ENCODE peak calls at places on chromosome 7, in seven cellular contexts. One of them, this sample, is unnamed.

GRCh38 chr7:1323178-1324027 is 90.7 kb downstream of the UNCX start:
- DNase-seq in stimulated activated CD4-positive, alpha-beta T cell treated with anti-CD3 and anti-CD28 coated beads, Interleukin-4, amount 100 ng/mL, for 4 hours: no peak
- DNase-seq in activated CD4-positive, alpha-beta T cell treated with anti-CD3 and anti-CD28 coated beads, Interleukin-2, amount 10 ng/mL, durations not matched to agents 7 days and 5 days: no peak
- DNase-seq in Daoy: no peak
- DNase-seq in foreskin keratinocyte: no peak
- DNase-seq in ELR: no peak
- DNase-seq in activated CD8-positive, alpha-beta memory T cell treated with anti-CD3 and anti-CD28 coated beads, Interleukin-2, amount 10 ng/mL, durations not matched to agents 7 days and 5 days: no peak
- DNase-seq in this sample: no peak

GRCh38 chr7:27389508-27389907 is 146.9 kb downstream of the EVX1 start:
- DNase-seq in activated CD8-positive, alpha-beta memory T cell treated with anti-CD3 and anti-CD28 coated beads, Interleukin-2, amount 10 ng/mL, durations not matched to agents 7 days and 5 days: no peak
- DNase-seq in stimulated activated CD4-positive, alpha-beta T cell treated with anti-CD3 and anti-CD28 coated beads, Interleukin-4, amount 100 ng/mL, for 4 hours: no peak
- DNase-seq in ELR: no peak
- DNase-seq in foreskin keratinocyte: no peak
- DNase-seq in Daoy: no peak
- DNase-seq in activated CD4-positive, alpha-beta T cell treated with anti-CD3 and anti-CD28 coated beads, Interleukin-2, amount 10 ng/mL, durations not matched to agents 7 days and 5 days: no peak
- DNase-seq in this sample: no peak

GRCh38 chr7:112134039-112134438 is 72.2 kb downstream of the DOCK4 start:
- DNase-seq in foreskin keratinocyte: no peak
- DNase-seq in stimulated activated CD4-positive, alpha-beta T cell treated with anti-CD3 and anti-CD28 coated beads, Interleukin-4, amount 100 ng/mL, for 4 hours: no peak
- DNase-seq in ELR: no peak
- DNase-seq in activated CD4-positive, alpha-beta T cell treated with anti-CD3 and anti-CD28 coated beads, Interleukin-2, amount 10 ng/mL, durations not matched to agents 7 days and 5 days: no peak
- DNase-seq in Daoy: no peak
- DNase-seq in activated CD8-positive, alpha-beta memory T cell treated with anti-CD3 and anti-CD28 coated beads, Interleukin-2, amount 10 ng/mL, durations not matched to agents 7 days and 5 days: no peak
- DNase-seq in this sample: no peak

GRCh38 chr7:114922652-114923402 is 933 bp downstream of the MDFIC start:
- DNase-seq in Daoy: peak
- DNase-seq in ELR: peak
- DNase-seq in stimulated activated CD4-positive, alpha-beta T cell treated with anti-CD3 and anti-CD28 coated beads, Interleukin-4, amount 100 ng/mL, for 4 hours: peak
- DNase-seq in activated CD4-positive, alpha-beta T cell treated with anti-CD3 and anti-CD28 coated beads, Interleukin-2, amount 10 ng/mL, durations not matched to agents 7 days and 5 days: peak
- DNase-seq in activated CD8-positive, alpha-beta memory T cell treated with anti-CD3 and anti-CD28 coated beads, Interleukin-2, amount 10 ng/mL, durations not matched to agents 7 days and 5 days: peak
- DNase-seq in foreskin keratinocyte: peak
- DNase-seq in this sample: no peak

GRCh38 chr7:70142247-70142932 is 544.1 kb downstream of the AUTS2 start:
- DNase-seq in stimulated activated CD4-positive, alpha-beta T cell treated with anti-CD3 and anti-CD28 coated beads, Interleukin-4, amount 100 ng/mL, for 4 hours: no peak
- DNase-seq in Daoy: no peak
- DNase-seq in activated CD4-positive, alpha-beta T cell treated with anti-CD3 and anti-CD28 coated beads, Interleukin-2, amount 10 ng/mL, durations not matched to agents 7 days and 5 days: no peak
- DNase-seq in activated CD8-positive, alpha-beta memory T cell treated with anti-CD3 and anti-CD28 coated beads, Interleukin-2, amount 10 ng/mL, durations not matched to agents 7 days and 5 days: no peak
- DNase-seq in ELR: no peak
- DNase-seq in foreskin keratinocyte: no peak
- DNase-seq in this sample: no peak

GRCh38 chr7:73822319-73823173 is 8.2 kb upstream of the CLDN4 start:
- DNase-seq in activated CD4-positive, alpha-beta T cell treated with anti-CD3 and anti-CD28 coated beads, Interleukin-2, amount 10 ng/mL, durations not matched to agents 7 days and 5 days: no peak
- DNase-seq in Daoy: peak
- DNase-seq in activated CD8-positive, alpha-beta memory T cell treated with anti-CD3 and anti-CD28 coated beads, Interleukin-2, amount 10 ng/mL, durations not matched to agents 7 days and 5 days: no peak
- DNase-seq in stimulated activated CD4-positive, alpha-beta T cell treated with anti-CD3 and anti-CD28 coated beads, Interleukin-4, amount 100 ng/mL, for 4 hours: no peak
- DNase-seq in foreskin keratinocyte: peak
- DNase-seq in ELR: peak
- DNase-seq in this sample: peak

GRCh38 chr7:111727905-111728634 is 165.8 kb upstream of the IMMP2L start:
- DNase-seq in stimulated activated CD4-positive, alpha-beta T cell treated with anti-CD3 and anti-CD28 coated beads, Interleukin-4, amount 100 ng/mL, for 4 hours: no peak
- DNase-seq in Daoy: no peak
- DNase-seq in foreskin keratinocyte: no peak
- DNase-seq in activated CD4-positive, alpha-beta T cell treated with anti-CD3 and anti-CD28 coated beads, Interleukin-2, amount 10 ng/mL, durations not matched to agents 7 days and 5 days: peak
- DNase-seq in activated CD8-positive, alpha-beta memory T cell treated with anti-CD3 and anti-CD28 coated beads, Interleukin-2, amount 10 ng/mL, durations not matched to agents 7 days and 5 days: no peak
- DNase-seq in ELR: no peak
- DNase-seq in this sample: no peak

GRCh38 chr7:118627467-118627866 is 403.0 kb downstream of the ANKRD7 start:
- DNase-seq in Daoy: no peak
- DNase-seq in activated CD4-positive, alpha-beta T cell treated with anti-CD3 and anti-CD28 coated beads, Interleukin-2, amount 10 ng/mL, durations not matched to agents 7 days and 5 days: no peak
- DNase-seq in stimulated activated CD4-positive, alpha-beta T cell treated with anti-CD3 and anti-CD28 coated beads, Interleukin-4, amount 100 ng/mL, for 4 hours: no peak
- DNase-seq in activated CD8-positive, alpha-beta memory T cell treated with anti-CD3 and anti-CD28 coated beads, Interleukin-2, amount 10 ng/mL, durations not matched to agents 7 days and 5 days: no peak
- DNase-seq in ELR: no peak
- DNase-seq in foreskin keratinocyte: no peak
- DNase-seq in this sample: no peak

GRCh38 chr7:14637968-14638367 is 264.6 kb downstream of the DGKB start:
- DNase-seq in activated CD4-positive, alpha-beta T cell treated with anti-CD3 and anti-CD28 coated beads, Interleukin-2, amount 10 ng/mL, durations not matched to agents 7 days and 5 days: no peak
- DNase-seq in stimulated activated CD4-positive, alpha-beta T cell treated with anti-CD3 and anti-CD28 coated beads, Interleukin-4, amount 100 ng/mL, for 4 hours: no peak
- DNase-seq in ELR: peak
- DNase-seq in foreskin keratinocyte: no peak
- DNase-seq in activated CD8-positive, alpha-beta memory T cell treated with anti-CD3 and anti-CD28 coated beads, Interleukin-2, amount 10 ng/mL, durations not matched to agents 7 days and 5 days: no peak
- DNase-seq in Daoy: no peak
- DNase-seq in this sample: no peak

GRCh38 chr7:154450434-154450833 is 398.2 kb downstream of the DPP6 start:
- DNase-seq in Daoy: no peak
- DNase-seq in foreskin keratinocyte: no peak
- DNase-seq in activated CD4-positive, alpha-beta T cell treated with anti-CD3 and anti-CD28 coated beads, Interleukin-2, amount 10 ng/mL, durations not matched to agents 7 days and 5 days: no peak
- DNase-seq in stimulated activated CD4-positive, alpha-beta T cell treated with anti-CD3 and anti-CD28 coated beads, Interleukin-4, amount 100 ng/mL, for 4 hours: no peak
- DNase-seq in activated CD8-positive, alpha-beta memory T cell treated with anti-CD3 and anti-CD28 coated beads, Interleukin-2, amount 10 ng/mL, durations not matched to agents 7 days and 5 days: no peak
- DNase-seq in ELR: no peak
- DNase-seq in this sample: no peak

GRCh38 chr7:93232673-93233018 is 480 bp downstream of the VPS50 start:
- DNase-seq in Daoy: peak
- DNase-seq in ELR: peak
- DNase-seq in activated CD8-positive, alpha-beta memory T cell treated with anti-CD3 and anti-CD28 coated beads, Interleukin-2, amount 10 ng/mL, durations not matched to agents 7 days and 5 days: no peak
- DNase-seq in activated CD4-positive, alpha-beta T cell treated with anti-CD3 and anti-CD28 coated beads, Interleukin-2, amount 10 ng/mL, durations not matched to agents 7 days and 5 days: no peak
- DNase-seq in stimulated activated CD4-positive, alpha-beta T cell treated with anti-CD3 and anti-CD28 coated beads, Interleukin-4, amount 100 ng/mL, for 4 hours: no peak
- DNase-seq in foreskin keratinocyte: no peak
- DNase-seq in this sample: no peak

GRCh38 chr7:32379486-32380115 is 110.6 kb downstream of the LSM5 start:
- DNase-seq in ELR: no peak
- DNase-seq in foreskin keratinocyte: no peak
- DNase-seq in stimulated activated CD4-positive, alpha-beta T cell treated with anti-CD3 and anti-CD28 coated beads, Interleukin-4, amount 100 ng/mL, for 4 hours: no peak
- DNase-seq in Daoy: no peak
- DNase-seq in activated CD8-positive, alpha-beta memory T cell treated with anti-CD3 and anti-CD28 coated beads, Interleukin-2, amount 10 ng/mL, durations not matched to agents 7 days and 5 days: no peak
- DNase-seq in activated CD4-positive, alpha-beta T cell treated with anti-CD3 and anti-CD28 coated beads, Interleukin-2, amount 10 ng/mL, durations not matched to agents 7 days and 5 days: no peak
- DNase-seq in this sample: no peak

GRCh38 chr7:100503350-100503735 is 19.6 kb downstream of the NYAP1 start:
- DNase-seq in stimulated activated CD4-positive, alpha-beta T cell treated with anti-CD3 and anti-CD28 coated beads, Interleukin-4, amount 100 ng/mL, for 4 hours: no peak
- DNase-seq in foreskin keratinocyte: peak
- DNase-seq in Daoy: peak
- DNase-seq in ELR: peak
- DNase-seq in activated CD4-positive, alpha-beta T cell treated with anti-CD3 and anti-CD28 coated beads, Interleukin-2, amount 10 ng/mL, durations not matched to agents 7 days and 5 days: no peak
- DNase-seq in activated CD8-positive, alpha-beta memory T cell treated with anti-CD3 and anti-CD28 coated beads, Interleukin-2, amount 10 ng/mL, durations not matched to agents 7 days and 5 days: no peak
- DNase-seq in this sample: no peak

GRCh38 chr7:106012935-106013439 is 49.9 kb downstream of the CDHR3 start:
- DNase-seq in stimulated activated CD4-positive, alpha-beta T cell treated with anti-CD3 and anti-CD28 coated beads, Interleukin-4, amount 100 ng/mL, for 4 hours: no peak
- DNase-seq in activated CD8-positive, alpha-beta memory T cell treated with anti-CD3 and anti-CD28 coated beads, Interleukin-2, amount 10 ng/mL, durations not matched to agents 7 days and 5 days: no peak
- DNase-seq in ELR: peak
- DNase-seq in foreskin keratinocyte: no peak
- DNase-seq in Daoy: peak
- DNase-seq in activated CD4-positive, alpha-beta T cell treated with anti-CD3 and anti-CD28 coated beads, Interleukin-2, amount 10 ng/mL, durations not matched to agents 7 days and 5 days: no peak
- DNase-seq in this sample: no peak

GRCh38 chr7:26497801-26498596 is 206.3 kb downstream of the SNX10 start:
- DNase-seq in stimulated activated CD4-positive, alpha-beta T cell treated with anti-CD3 and anti-CD28 coated beads, Interleukin-4, amount 100 ng/mL, for 4 hours: no peak
- DNase-seq in foreskin keratinocyte: peak
- DNase-seq in ELR: no peak
- DNase-seq in activated CD8-positive, alpha-beta memory T cell treated with anti-CD3 and anti-CD28 coated beads, Interleukin-2, amount 10 ng/mL, durations not matched to agents 7 days and 5 days: no peak
- DNase-seq in activated CD4-positive, alpha-beta T cell treated with anti-CD3 and anti-CD28 coated beads, Interleukin-2, amount 10 ng/mL, durations not matched to agents 7 days and 5 days: no peak
- DNase-seq in Daoy: no peak
- DNase-seq in this sample: no peak

GRCh38 chr7:97024209-97025129 is at the start of gene DLX5:
- DNase-seq in activated CD4-positive, alpha-beta T cell treated with anti-CD3 and anti-CD28 coated beads, Interleukin-2, amount 10 ng/mL, durations not matched to agents 7 days and 5 days: no peak
- DNase-seq in ELR: no peak
- DNase-seq in activated CD8-positive, alpha-beta memory T cell treated with anti-CD3 and anti-CD28 coated beads, Interleukin-2, amount 10 ng/mL, durations not matched to agents 7 days and 5 days: no peak
- DNase-seq in foreskin keratinocyte: peak
- DNase-seq in Daoy: peak
- DNase-seq in stimulated activated CD4-positive, alpha-beta T cell treated with anti-CD3 and anti-CD28 coated beads, Interleukin-4, amount 100 ng/mL, for 4 hours: no peak
- DNase-seq in this sample: peak

GRCh38 chr7:157431951-157432540 is 95.2 kb downstream of the DNAJB6 start:
- DNase-seq in foreskin keratinocyte: no peak
- DNase-seq in activated CD8-positive, alpha-beta memory T cell treated with anti-CD3 and anti-CD28 coated beads, Interleukin-2, amount 10 ng/mL, durations not matched to agents 7 days and 5 days: no peak
- DNase-seq in stimulated activated CD4-positive, alpha-beta T cell treated with anti-CD3 and anti-CD28 coated beads, Interleukin-4, amount 100 ng/mL, for 4 hours: no peak
- DNase-seq in Daoy: no peak
- DNase-seq in ELR: no peak
- DNase-seq in activated CD4-positive, alpha-beta T cell treated with anti-CD3 and anti-CD28 coated beads, Interleukin-2, amount 10 ng/mL, durations not matched to agents 7 days and 5 days: no peak
- DNase-seq in this sample: no peak

GRCh38 chr7:131327049-131327625 is 539 bp upstream of the MKLN1 start:
- DNase-seq in activated CD8-positive, alpha-beta memory T cell treated with anti-CD3 and anti-CD28 coated beads, Interleukin-2, amount 10 ng/mL, durations not matched to agents 7 days and 5 days: peak
- DNase-seq in stimulated activated CD4-positive, alpha-beta T cell treated with anti-CD3 and anti-CD28 coated beads, Interleukin-4, amount 100 ng/mL, for 4 hours: no peak
- DNase-seq in foreskin keratinocyte: no peak
- DNase-seq in ELR: peak
- DNase-seq in Daoy: peak
- DNase-seq in activated CD4-positive, alpha-beta T cell treated with anti-CD3 and anti-CD28 coated beads, Interleukin-2, amount 10 ng/mL, durations not matched to agents 7 days and 5 days: peak
- DNase-seq in this sample: no peak

GRCh38 chr7:108211382-108212201 is 81.4 kb upstream of the LAMB4 start:
- DNase-seq in stimulated activated CD4-positive, alpha-beta T cell treated with anti-CD3 and anti-CD28 coated beads, Interleukin-4, amount 100 ng/mL, for 4 hours: no peak
- DNase-seq in ELR: peak
- DNase-seq in activated CD4-positive, alpha-beta T cell treated with anti-CD3 and anti-CD28 coated beads, Interleukin-2, amount 10 ng/mL, durations not matched to agents 7 days and 5 days: no peak
- DNase-seq in Daoy: peak
- DNase-seq in foreskin keratinocyte: peak
- DNase-seq in activated CD8-positive, alpha-beta memory T cell treated with anti-CD3 and anti-CD28 coated beads, Interleukin-2, amount 10 ng/mL, durations not matched to agents 7 days and 5 days: no peak
- DNase-seq in this sample: peak

GRCh38 chr7:44073664-44074348 is 8.4 kb upstream of the PGAM2 start:
- DNase-seq in Daoy: peak
- DNase-seq in foreskin keratinocyte: peak
- DNase-seq in stimulated activated CD4-positive, alpha-beta T cell treated with anti-CD3 and anti-CD28 coated beads, Interleukin-4, amount 100 ng/mL, for 4 hours: no peak
- DNase-seq in activated CD4-positive, alpha-beta T cell treated with anti-CD3 and anti-CD28 coated beads, Interleukin-2, amount 10 ng/mL, durations not matched to agents 7 days and 5 days: no peak
- DNase-seq in activated CD8-positive, alpha-beta memory T cell treated with anti-CD3 and anti-CD28 coated beads, Interleukin-2, amount 10 ng/mL, durations not matched to agents 7 days and 5 days: peak
- DNase-seq in ELR: peak
- DNase-seq in this sample: no peak

GRCh38 chr7:146948708-146949107 is 832.1 kb downstream of the CNTNAP2 start:
- DNase-seq in foreskin keratinocyte: no peak
- DNase-seq in stimulated activated CD4-positive, alpha-beta T cell treated with anti-CD3 and anti-CD28 coated beads, Interleukin-4, amount 100 ng/mL, for 4 hours: no peak
- DNase-seq in activated CD8-positive, alpha-beta memory T cell treated with anti-CD3 and anti-CD28 coated beads, Interleukin-2, amount 10 ng/mL, durations not matched to agents 7 days and 5 days: no peak
- DNase-seq in ELR: no peak
- DNase-seq in Daoy: no peak
- DNase-seq in activated CD4-positive, alpha-beta T cell treated with anti-CD3 and anti-CD28 coated beads, Interleukin-2, amount 10 ng/mL, durations not matched to agents 7 days and 5 days: no peak
- DNase-seq in this sample: no peak

GRCh38 chr7:45590679-45591057 is 16.5 kb downstream of the ADCY1 start:
- DNase-seq in activated CD4-positive, alpha-beta T cell treated with anti-CD3 and anti-CD28 coated beads, Interleukin-2, amount 10 ng/mL, durations not matched to agents 7 days and 5 days: no peak
- DNase-seq in Daoy: no peak
- DNase-seq in foreskin keratinocyte: no peak
- DNase-seq in ELR: no peak
- DNase-seq in activated CD8-positive, alpha-beta memory T cell treated with anti-CD3 and anti-CD28 coated beads, Interleukin-2, amount 10 ng/mL, durations not matched to agents 7 days and 5 days: no peak
- DNase-seq in stimulated activated CD4-positive, alpha-beta T cell treated with anti-CD3 and anti-CD28 coated beads, Interleukin-4, amount 100 ng/mL, for 4 hours: no peak
- DNase-seq in this sample: no peak

GRCh38 chr7:37440738-37441404 is 7.8 kb downstream of the ELMO1 start:
- DNase-seq in stimulated activated CD4-positive, alpha-beta T cell treated with anti-CD3 and anti-CD28 coated beads, Interleukin-4, amount 100 ng/mL, for 4 hours: peak
- DNase-seq in foreskin keratinocyte: no peak
- DNase-seq in ELR: no peak
- DNase-seq in Daoy: no peak
- DNase-seq in activated CD8-positive, alpha-beta memory T cell treated with anti-CD3 and anti-CD28 coated beads, Interleukin-2, amount 10 ng/mL, durations not matched to agents 7 days and 5 days: no peak
- DNase-seq in activated CD4-positive, alpha-beta T cell treated with anti-CD3 and anti-CD28 coated beads, Interleukin-2, amount 10 ng/mL, durations not matched to agents 7 days and 5 days: peak
- DNase-seq in this sample: no peak

GRCh38 chr7:22109761-22110160 is 164.1 kb upstream of the CDCA7L start:
- DNase-seq in stimulated activated CD4-positive, alpha-beta T cell treated with anti-CD3 and anti-CD28 coated beads, Interleukin-4, amount 100 ng/mL, for 4 hours: peak
- DNase-seq in ELR: peak
- DNase-seq in activated CD4-positive, alpha-beta T cell treated with anti-CD3 and anti-CD28 coated beads, Interleukin-2, amount 10 ng/mL, durations not matched to agents 7 days and 5 days: peak
- DNase-seq in activated CD8-positive, alpha-beta memory T cell treated with anti-CD3 and anti-CD28 coated beads, Interleukin-2, amount 10 ng/mL, durations not matched to agents 7 days and 5 days: no peak
- DNase-seq in foreskin keratinocyte: peak
- DNase-seq in Daoy: peak
- DNase-seq in this sample: no peak

GRCh38 chr7:128939861-128940410 is 2.2 kb downstream of the IRF5 start:
- DNase-seq in activated CD4-positive, alpha-beta T cell treated with anti-CD3 and anti-CD28 coated beads, Interleukin-2, amount 10 ng/mL, durations not matched to agents 7 days and 5 days: no peak
- DNase-seq in stimulated activated CD4-positive, alpha-beta T cell treated with anti-CD3 and anti-CD28 coated beads, Interleukin-4, amount 100 ng/mL, for 4 hours: no peak
- DNase-seq in Daoy: no peak
- DNase-seq in ELR: no peak
- DNase-seq in activated CD8-positive, alpha-beta memory T cell treated with anti-CD3 and anti-CD28 coated beads, Interleukin-2, amount 10 ng/mL, durations not matched to agents 7 days and 5 days: no peak
- DNase-seq in foreskin keratinocyte: no peak
- DNase-seq in this sample: no peak

GRCh38 chr7:107768263-107768662 is 24.3 kb downstream of the CBLL1 start:
- DNase-seq in ELR: peak
- DNase-seq in stimulated activated CD4-positive, alpha-beta T cell treated with anti-CD3 and anti-CD28 coated beads, Interleukin-4, amount 100 ng/mL, for 4 hours: no peak
- DNase-seq in Daoy: no peak
- DNase-seq in activated CD8-positive, alpha-beta memory T cell treated with anti-CD3 and anti-CD28 coated beads, Interleukin-2, amount 10 ng/mL, durations not matched to agents 7 days and 5 days: no peak
- DNase-seq in activated CD4-positive, alpha-beta T cell treated with anti-CD3 and anti-CD28 coated beads, Interleukin-2, amount 10 ng/mL, durations not matched to agents 7 days and 5 days: no peak
- DNase-seq in foreskin keratinocyte: peak
- DNase-seq in this sample: peak

GRCh38 chr7:55271069-55271468 is 94.1 kb upstream of the LANCL2 start:
- DNase-seq in Daoy: no peak
- DNase-seq in activated CD8-positive, alpha-beta memory T cell treated with anti-CD3 and anti-CD28 coated beads, Interleukin-2, amount 10 ng/mL, durations not matched to agents 7 days and 5 days: no peak
- DNase-seq in activated CD4-positive, alpha-beta T cell treated with anti-CD3 and anti-CD28 coated beads, Interleukin-2, amount 10 ng/mL, durations not matched to agents 7 days and 5 days: no peak
- DNase-seq in ELR: peak
- DNase-seq in stimulated activated CD4-positive, alpha-beta T cell treated with anti-CD3 and anti-CD28 coated beads, Interleukin-4, amount 100 ng/mL, for 4 hours: no peak
- DNase-seq in foreskin keratinocyte: no peak
- DNase-seq in this sample: no peak

GRCh38 chr7:102221961-102222360 is 64.7 kb upstream of the SH2B2 start:
- DNase-seq in ELR: peak
- DNase-seq in activated CD4-positive, alpha-beta T cell treated with anti-CD3 and anti-CD28 coated beads, Interleukin-2, amount 10 ng/mL, durations not matched to agents 7 days and 5 days: no peak
- DNase-seq in foreskin keratinocyte: no peak
- DNase-seq in activated CD8-positive, alpha-beta memory T cell treated with anti-CD3 and anti-CD28 coated beads, Interleukin-2, amount 10 ng/mL, durations not matched to agents 7 days and 5 days: no peak
- DNase-seq in stimulated activated CD4-positive, alpha-beta T cell treated with anti-CD3 and anti-CD28 coated beads, Interleukin-4, amount 100 ng/mL, for 4 hours: no peak
- DNase-seq in Daoy: no peak
- DNase-seq in this sample: no peak

GRCh38 chr7:110766874-110767273 is 324.1 kb upstream of the LRRN3 start:
- DNase-seq in activated CD4-positive, alpha-beta T cell treated with anti-CD3 and anti-CD28 coated beads, Interleukin-2, amount 10 ng/mL, durations not matched to agents 7 days and 5 days: no peak
- DNase-seq in Daoy: no peak
- DNase-seq in activated CD8-positive, alpha-beta memory T cell treated with anti-CD3 and anti-CD28 coated beads, Interleukin-2, amount 10 ng/mL, durations not matched to agents 7 days and 5 days: no peak
- DNase-seq in stimulated activated CD4-positive, alpha-beta T cell treated with anti-CD3 and anti-CD28 coated beads, Interleukin-4, amount 100 ng/mL, for 4 hours: no peak
- DNase-seq in foreskin keratinocyte: no peak
- DNase-seq in ELR: no peak
- DNase-seq in this sample: no peak

GRCh38 chr7:17521437-17521836 is 223.0 kb downstream of the AHR start:
- DNase-seq in ELR: peak
- DNase-seq in stimulated activated CD4-positive, alpha-beta T cell treated with anti-CD3 and anti-CD28 coated beads, Interleukin-4, amount 100 ng/mL, for 4 hours: no peak
- DNase-seq in activated CD8-positive, alpha-beta memory T cell treated with anti-CD3 and anti-CD28 coated beads, Interleukin-2, amount 10 ng/mL, durations not matched to agents 7 days and 5 days: no peak
- DNase-seq in activated CD4-positive, alpha-beta T cell treated with anti-CD3 and anti-CD28 coated beads, Interleukin-2, amount 10 ng/mL, durations not matched to agents 7 days and 5 days: no peak
- DNase-seq in Daoy: peak
- DNase-seq in foreskin keratinocyte: peak
- DNase-seq in this sample: no peak

This sample was measured in epithelial cell of prostate.